ENCODE peak calls at places on chromosomes 11 and 22, in five cellular contexts. O, B, S, L and P are unnamed samples.

GRCh38 chr22:25362883-25363240 is 143.4 kb downstream of the CRYBB2 start:
- DNase-seq in B (no peak), O (no peak), S (no peak), L (no peak), P (no peak)

GRCh38 chr11:107830915-107831540 is 27.6 kb downstream of the SLC35F2 start:
- DNase-seq in L (no peak), S (no peak), B (no peak), O (no peak), P (no peak)

GRCh38 chr11:120061761-120062560 is 76.0 kb downstream of the TRIM29 start:
- DNase-seq in O (peak), L (no peak), B (no peak), S (no peak), P (peak)

GRCh38 chr11:87144266-87144665 is 106.5 kb downstream of the TMEM135 start:
- DNase-seq in L (no peak), S (no peak), O (no peak), B (no peak), P (no peak)

GRCh38 chr22:20087319-20088262 is 7.5 kb downstream of the DGCR8 start:
- DNase-seq in B (no peak), L (no peak), S (no peak), O (no peak), P (no peak)

GRCh38 chr11:110712643-110713468 is 619 bp upstream of the ARHGAP20 start:
- DNase-seq in O (no peak), L (no peak), S (no peak), B (peak), P (peak)

GRCh38 chr11:134014502-134014901 is 54.4 kb upstream of the JAM3 start:
- DNase-seq in S (no peak), L (peak), O (no peak), B (no peak), P (peak)

GRCh38 chr11:6481924-6482275 is 599 bp downstream of the TIMM10B start:
- DNase-seq in B (no peak), L (no peak), S (no peak), O (no peak), P (peak)

GRCh38 chr11:45802531-45803317 is 2.2 kb upstream of the SLC35C1 start:
- DNase-seq in L (no peak), S (no peak), B (no peak), O (no peak), P (no peak)

GRCh38 chr22:45351956-45352355 is 42.2 kb downstream of the FAM118A start:
- DNase-seq in B (no peak), L (no peak), O (no peak), S (no peak), P (no peak)

GRCh38 chr11:21174781-21175180 is 505.4 kb downstream of the NELL1 start:
- DNase-seq in S (no peak), O (no peak), L (no peak), B (no peak), P (no peak)

GRCh38 chr11:978781-979180 is 53.1 kb downstream of the AP2A2 start:
- DNase-seq in L (no peak), B (no peak), S (no peak), O (no peak), P (no peak)

GRCh38 chr11:69358398-69359080 is 64.6 kb downstream of the MYEOV start:
- DNase-seq in S (peak), B (no peak), O (no peak), L (no peak), P (no peak)

GRCh38 chr11:69642913-69643632 is 2.1 kb downstream of the CCND1 start:
- DNase-seq in O (peak), B (peak), S (peak), L (peak), P (peak)

GRCh38 chr11:32137869-32138268 is 47.0 kb downstream of the RCN1 start:
- DNase-seq in O (no peak), L (no peak), S (no peak), B (no peak), P (no peak)

GRCh38 chr11:75270896-75271415 is 30.4 kb downstream of the TPBGL start:
- DNase-seq in B (peak), L (no peak), S (no peak), O (no peak), P (no peak)

GRCh38 chr11:942853-943252 is 17.2 kb downstream of the AP2A2 start:
- DNase-seq in S (no peak), L (no peak), O (no peak), B (peak), P (no peak)

GRCh38 chr11:117945047-117945820 is 16.0 kb upstream of the TMPRSS13 start:
- DNase-seq in S (no peak), B (no peak), L (no peak), O (no peak), P (no peak)

GRCh38 chr11:114562166-114562916 is 2.7 kb upstream of the NXPE1 start:
- DNase-seq in S (no peak), O (no peak), B (peak), L (no peak), P (no peak)

GRCh38 chr11:34161812-34162506 is 56.5 kb downstream of the NAT10 start:
- DNase-seq in B (peak), S (no peak), L (no peak), O (no peak), P (no peak)

GRCh38 chr11:59273008-59273841 is 60.5 kb upstream of the MPEG1 start:
- DNase-seq in B (no peak), S (no peak), L (no peak), O (no peak), P (no peak)

GRCh38 chr11:3890014-3890413 is 34.5 kb downstream of the STIM1 start:
- DNase-seq in L (no peak), S (no peak), O (no peak), B (no peak), P (no peak)

GRCh38 chr22:29581799-29582198 is 886 bp upstream of the NIPSNAP1 start:
- DNase-seq in S (no peak), O (no peak), L (peak), B (no peak), P (no peak)

GRCh38 chr11:56705784-56706396 is 7.0 kb downstream of the OR9G1 start:
- DNase-seq in B (no peak), S (no peak), O (no peak), L (no peak), P (no peak)

GRCh38 chr11:32440920-32441319 is 5.6 kb upstream of the WT1 start:
- DNase-seq in O (no peak), B (no peak), S (no peak), L (no peak), P (no peak)

GRCh38 chr11:86484164-86484794 is 109.6 kb downstream of the CCDC81 start:
- DNase-seq in S (peak), O (no peak), L (no peak), B (peak), P (no peak)

GRCh38 chr11:68927280-68928107 is 23.8 kb downstream of the IGHMBP2 start:
- DNase-seq in O (no peak), L (no peak), B (no peak), S (no peak), P (no peak)

GRCh38 chr11:86160546-86161149 is 83.9 kb upstream of the EED start:
- DNase-seq in B (no peak), S (no peak), L (no peak), O (no peak), P (no peak)

GRCh38 chr22:27512283-27512761 is 289.2 kb downstream of the MN1 start:
- DNase-seq in O (no peak), B (peak), S (peak), L (no peak), P (no peak)

GRCh38 chr11:73230931-73231330 is 12.8 kb downstream of the P2RY2 start:
- DNase-seq in L (no peak), O (no peak), S (no peak), B (no peak), P (no peak)

GRCh38 chr11:79458712-79459111 is 17.9 kb upstream of the TENM4 start:
- DNase-seq in S (no peak), O (no peak), L (no peak), B (no peak), P (peak)